ENCODE peak calls at places on chromosomes 1 and 21, in seven cellular contexts. B is esophagus squamous epithelium, Q is SK-N-SH, S is cardiac fibroblast, Y is fibroblast of the aortic adventitia, M is body of pancreas, D is fibroblast of lung. H is an unnamed sample.

GRCh38 chr1:162561616-162562451 is at the start of gene UAP1:
- DNase-seq in M (no peak), Y (no peak), Q (no peak), B (no peak), D (no peak), S (no peak), H (no peak)

GRCh38 chr1:221470000-221470698 is 271.7 kb downstream of the DUSP10 start:
- DNase-seq in Y (no peak), B (no peak), S (no peak), Q (no peak), D (no peak), M (no peak), H (no peak)

GRCh38 chr21:34936299-34936698 is 112.8 kb downstream of the RUNX1 start:
- DNase-seq in Q (no peak), D (no peak), B (no peak), Y (no peak), M (no peak), S (no peak), H (no peak)

GRCh38 chr1:236002025-236002390 is 62.9 kb downstream of the NID1 start:
- DNase-seq in D (no peak), S (no peak), B (no peak), M (no peak), Q (no peak), Y (no peak), H (no peak)

GRCh38 chr1:219924348-219924747 is 4.0 kb downstream of the SLC30A10 start:
- DNase-seq in Q (no peak), B (no peak), S (no peak), Y (no peak), D (no peak), M (no peak), H (no peak)

GRCh38 chr1:180269848-180270766 is 40.0 kb downstream of the LHX4 start:
- DNase-seq in D (no peak), Y (no peak), M (no peak), S (no peak), Q (no peak), B (no peak), H (peak; percentile 52)

GRCh38 chr1:6148497-6149241 is 31.5 kb downstream of the CHD5 start:
- DNase-seq in Y (no peak), Q (peak; percentile 92), M (peak; percentile 51), B (no peak), D (no peak), S (peak; percentile 24), H (peak; percentile 42)

GRCh38 chr1:3534803-3535637 is 76.3 kb downstream of the MEGF6 start:
- DNase-seq in M (no peak), B (no peak), Y (no peak), S (no peak), Q (no peak), D (no peak), H (no peak)

DNA sequence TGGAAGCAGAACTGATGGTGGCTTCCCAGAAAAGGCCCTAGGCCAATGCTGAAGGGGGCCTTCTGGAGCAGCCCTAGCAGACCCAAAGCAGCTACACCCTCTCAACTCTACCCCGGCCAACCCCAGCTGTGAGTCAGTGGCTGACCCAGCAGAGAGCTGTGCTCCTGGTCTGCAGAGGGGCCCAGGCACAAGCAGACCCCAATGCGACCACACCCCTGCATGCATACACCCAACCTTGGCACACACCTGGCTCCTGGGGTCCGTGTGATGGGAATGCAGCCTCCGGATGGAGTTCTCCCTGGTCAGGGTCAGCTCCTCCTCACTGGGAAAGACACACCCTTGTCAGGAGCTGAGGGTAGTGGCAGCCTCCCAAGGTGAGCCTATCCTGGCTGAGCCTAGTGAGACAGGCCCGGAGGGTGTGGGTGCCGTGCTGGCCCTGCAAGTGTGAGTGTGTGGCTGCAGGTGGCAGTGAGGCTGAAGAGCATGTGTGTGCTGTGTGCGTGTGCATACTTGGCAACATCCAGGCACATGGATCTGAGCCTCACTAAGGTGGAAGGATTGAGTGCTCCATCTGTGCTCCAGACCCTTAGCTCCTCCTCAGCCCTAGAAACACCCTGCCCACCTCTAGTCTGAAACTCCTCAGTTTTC is 3.9 kb upstream of the ARHGAP30 start:
- DNase-seq in D (no peak), M (no peak), S (no peak), Q (no peak), B (no peak), Y (no peak), H (no peak)
- TF ChIP-seq CTCF in D (no peak), M (no peak), S (no peak), Q (no peak), B (no peak), Y (no peak), H (peak; percentile 26)

GRCh38 chr1:9183441-9183840 is 51.1 kb upstream of the H6PD start:
- DNase-seq in Y (no peak), S (no peak), Q (no peak), D (no peak), M (no peak), B (no peak), H (no peak)
- H3K4me3 ChIP-seq in Y (peak overlapping the region; percentile 95), S (peak overlapping the region; percentile 80), Q (peak overlapping the region; percentile 87), D (peak overlapping the region; percentile 66), M (no peak overlapping the region), B (peak overlapping the region; percentile 79), H (no peak overlapping the region)

GRCh38 chr1:206738370-206739366 is 31.9 kb upstream of the IL19 start:
- DNase-seq in S (peak; percentile 35), B (no peak), M (peak; percentile 40), D (peak; percentile 33), Q (no peak), Y (peak; percentile 45), H (peak; percentile 82)
- TF ChIP-seq CTCF in S (peak; percentile 32), B (no peak), M (peak; percentile 50), D (peak; percentile 45), Q (peak; percentile 46), Y (peak; percentile 48), H (peak; percentile 95)

GRCh38 chr1:72271555-72272096 is 10.7 kb downstream of the NEGR1 start:
- DNase-seq in Q (no peak), Y (no peak), B (no peak), S (no peak), D (no peak), M (no peak), H (no peak)
- H3K4me3 ChIP-seq in Q (no peak overlapping the region), Y (no peak overlapping the region), B (no peak overlapping the region), S (no peak overlapping the region), D (no peak overlapping the region), M (no peak overlapping the region), H (no peak overlapping the region)

GRCh38 chr1:223665592-223666312 is at the start of gene CAPN8:
- DNase-seq in Y (peak; percentile 10), Q (no peak), D (peak; percentile 35), B (no peak), M (peak; percentile 12), S (no peak), H (peak; percentile 96)
- TF ChIP-seq CTCF in Y (no peak), Q (no peak), D (no peak), B (no peak), M (no peak), S (no peak), H (no peak)

DNA sequence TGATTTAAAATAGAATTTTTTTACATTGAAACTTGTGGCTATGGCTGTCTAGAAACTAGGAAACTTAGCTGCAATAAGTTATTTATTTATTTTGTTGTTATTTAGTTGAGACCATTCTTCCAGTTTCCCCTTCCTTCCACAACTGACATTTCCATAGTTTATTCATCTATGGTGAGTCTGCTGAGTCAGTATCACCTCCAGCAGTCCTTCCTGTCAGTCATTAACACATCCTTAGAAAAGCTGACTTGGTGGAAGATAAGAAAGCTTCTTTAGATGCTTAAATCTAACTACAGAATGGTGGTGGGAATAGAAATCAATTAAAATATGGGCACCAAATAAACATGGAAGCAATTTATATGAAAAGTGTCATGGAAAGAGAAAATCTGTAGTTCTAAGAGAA is 714.0 kb downstream of the RWDD3 start:
- DNase-seq in B (no peak), Q (no peak), D (no peak), M (no peak), Y (no peak), S (no peak), H (no peak)
- H3K4me3 ChIP-seq in B (no peak overlapping the region), Q (no peak overlapping the region), D (no peak overlapping the region), M (no peak overlapping the region), Y (no peak overlapping the region), S (no peak overlapping the region), H (no peak overlapping the region)

DNA sequence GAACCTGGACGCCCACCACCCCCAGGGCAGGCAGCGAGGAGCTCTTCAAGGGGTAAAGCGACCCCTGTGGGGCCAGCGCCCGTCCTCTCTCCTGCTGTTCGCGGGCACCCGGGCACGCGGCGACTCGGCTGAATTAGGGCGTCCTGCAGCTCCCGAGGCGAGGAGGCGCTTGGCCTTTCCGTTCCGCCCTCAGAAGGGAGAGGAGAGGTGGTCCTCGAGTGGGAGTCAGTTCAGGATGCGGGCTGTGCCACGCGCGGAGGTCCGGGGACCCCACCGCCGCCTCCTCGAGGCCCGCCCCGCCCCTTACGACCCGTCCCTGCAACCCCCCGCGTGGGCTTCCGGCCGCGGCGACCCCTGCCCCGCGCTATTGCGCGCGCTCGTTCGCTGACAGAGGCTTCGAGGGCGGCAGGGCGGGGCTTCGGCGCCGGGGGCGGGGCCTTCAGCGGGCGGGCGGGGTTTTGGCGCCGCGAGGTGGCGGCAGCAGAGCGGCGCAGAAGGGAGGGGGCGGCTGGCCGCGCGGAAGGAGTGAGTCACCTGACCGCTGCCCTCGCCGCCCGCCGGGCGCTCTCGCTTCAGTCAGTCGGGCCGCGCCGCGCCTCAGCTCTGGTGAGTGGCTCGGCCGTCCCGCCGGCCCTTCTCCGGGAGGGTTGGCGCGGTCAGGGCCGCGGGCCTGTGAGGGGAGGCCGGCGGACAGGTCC is at the start of gene BACH1:
- DNase-seq in Q (peak; percentile 97), B (peak; percentile 58), M (peak; percentile 92), S (peak; percentile 89), Y (peak; percentile 87), D (peak; percentile 91), H (peak; percentile 92)
- TF ChIP-seq CTCF in Q (peak; percentile 35), B (peak; percentile 73), M (peak; percentile 32), S (no peak), Y (no peak), D (peak; percentile 7), H (peak; percentile 13)

GRCh38 chr1:61064673-61065072 is 17.7 kb upstream of the NFIA start:
- DNase-seq in Q (no peak), D (no peak), B (no peak), Y (no peak), M (no peak), S (no peak), H (no peak)

GRCh38 chr1:61071205-61071830 is 11.0 kb upstream of the NFIA start:
- DNase-seq in B (no peak), M (no peak), D (no peak), Y (no peak), Q (no peak), S (no peak), H (no peak)

GRCh38 chr1:61070054-61070453 is 12.3 kb upstream of the NFIA start:
- DNase-seq in B (no peak), Q (no peak), M (no peak), D (no peak), Y (no peak), S (no peak), H (no peak)

DNA sequence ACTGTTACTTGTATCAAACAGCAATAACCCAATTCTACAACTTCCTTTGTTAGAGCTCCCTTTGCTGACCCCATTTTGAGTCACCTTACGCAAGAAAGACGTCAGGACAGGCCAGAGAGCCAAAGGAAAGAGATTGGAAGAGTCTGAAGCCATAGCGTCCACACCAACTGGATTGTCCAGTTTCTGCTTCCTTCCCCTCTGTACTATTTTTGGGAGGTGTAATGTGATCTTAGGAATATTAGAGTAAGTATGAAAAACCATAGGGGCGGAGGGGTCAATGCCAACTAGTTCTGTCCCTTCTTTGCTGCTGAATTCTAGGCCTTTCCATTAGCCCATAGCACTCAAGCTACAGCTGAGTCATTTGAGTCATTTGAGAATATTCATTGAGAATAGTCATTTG is 14.9 kb upstream of the NFIA start:
- DNase-seq in Y (no peak), S (no peak), B (no peak), D (no peak), Q (no peak), M (no peak), H (peak; percentile 77)
- H3K4me3 ChIP-seq in Y (no peak overlapping the region), S (no peak overlapping the region), B (no peak overlapping the region), D (no peak overlapping the region), Q (no peak overlapping the region), M (no peak overlapping the region), H (no peak overlapping the region)

H was measured in PC-3.